ENCODE peak calls at places on chromosomes 5 and 9, in five cellular contexts. U, G, B, J and C are unnamed samples.

GRCh38 chr5:147901555-147901954 is 4.8 kb downstream of the C5orf46 start:
- DNase-seq in U (no peak), G (no peak), B (peak), J (no peak), C (no peak)

GRCh38 chr5:32462618-32463017 is 18.1 kb upstream of the ZFR start:
- DNase-seq in U (no peak), G (no peak), B (peak), J (no peak), C (no peak)

GRCh38 chr9:81717747-81718077 is 28.4 kb upstream of the TLE1 start:
- DNase-seq in U (no peak), G (no peak), B (peak), J (no peak), C (no peak)

GRCh38 chr9:33143241-33143642 is 23.9 kb downstream of the B4GALT1 start:
- DNase-seq in U (peak), G (no peak), B (no peak), J (no peak), C (no peak)

GRCh38 chr5:165325201-165325600 is 1819.8 kb downstream of the MAT2B start:
- DNase-seq in U (no peak), G (no peak), B (peak), J (no peak), C (no peak)

GRCh38 chr5:68722357-68722756 is 371.5 kb upstream of the SLC30A5 start:
- DNase-seq in U (no peak), G (no peak), B (no peak), J (no peak), C (no peak)

GRCh38 chr5:41193462-41194166 is 19.7 kb downstream of the C6 start:
- DNase-seq in U (peak), G (peak), B (peak), J (no peak), C (no peak)

GRCh38 chr9:20984471-20984870 is 47.0 kb downstream of the HACD4 start:
- DNase-seq in U (no peak), G (no peak), B (no peak), J (no peak), C (no peak)

GRCh38 chr5:176575066-176575465 is 25.9 kb downstream of the CDHR2 start:
- DNase-seq in U (no peak), G (no peak), B (no peak), J (no peak), C (no peak)

GRCh38 chr9:114233806-114234205 is 78.5 kb downstream of the COL27A1 start:
- DNase-seq in U (no peak), G (peak), B (no peak), J (no peak), C (no peak)

GRCh38 chr9:116234091-116234490 is 80.5 kb downstream of the PAPPA start:
- DNase-seq in U (no peak), G (peak), B (peak), J (no peak), C (no peak)

GRCh38 chr9:33288235-33288634 is 2.1 kb upstream of the NFX1 start:
- DNase-seq in U (no peak), G (no peak), B (no peak), J (no peak), C (no peak)

GRCh38 chr5:145827275-145827674 is 7.9 kb downstream of the PRELID2 start:
- DNase-seq in U (no peak), G (no peak), B (no peak), J (no peak), C (no peak)

GRCh38 chr5:126002222-126002897 is 420.8 kb upstream of the GRAMD2B start:
- DNase-seq in U (no peak), G (peak), B (no peak), J (no peak), C (no peak)

GRCh38 chr5:61625682-61626620 is 293.9 kb downstream of the ZSWIM6 start:
- DNase-seq in U (peak), G (peak), B (no peak), J (peak), C (peak)

GRCh38 chr9:126423709-126424185 is 97.1 kb downstream of the MVB12B start:
- DNase-seq in U (no peak), G (no peak), B (no peak), J (no peak), C (no peak)

GRCh38 chr5:68074048-68074632 is 141.4 kb upstream of the PIK3R1 start:
- DNase-seq in U (no peak), G (peak), B (no peak), J (no peak), C (no peak)

GRCh38 chr5:144087576-144087975 is 82.9 kb downstream of the YIPF5 start:
- DNase-seq in U (no peak), G (no peak), B (no peak), J (no peak), C (no peak)

GRCh38 chr9:7907636-7908195 is 108.1 kb upstream of the DMAC1 start:
- DNase-seq in U (no peak), G (no peak), B (no peak), J (no peak), C (no peak)

GRCh38 chr9:36559036-36559695 is 13.5 kb upstream of the MELK start:
- DNase-seq in U (no peak), G (no peak), B (no peak), J (no peak), C (no peak)

GRCh38 chr5:135979510-135979909 is 24.7 kb upstream of the LECT2 start:
- DNase-seq in U (no peak), G (no peak), B (no peak), J (no peak), C (no peak)

GRCh38 chr5:135976216-135976615 is 21.4 kb upstream of the LECT2 start:
- DNase-seq in U (no peak), G (no peak), B (no peak), J (no peak), C (no peak)

GRCh38 chr5:135978212-135978631 is 23.4 kb upstream of the LECT2 start:
- DNase-seq in U (no peak), G (no peak), B (no peak), J (no peak), C (no peak)

GRCh38 chr5:135978993-135979392 is 24.2 kb upstream of the LECT2 start:
- DNase-seq in U (no peak), G (no peak), B (no peak), J (no peak), C (no peak)

DNA sequence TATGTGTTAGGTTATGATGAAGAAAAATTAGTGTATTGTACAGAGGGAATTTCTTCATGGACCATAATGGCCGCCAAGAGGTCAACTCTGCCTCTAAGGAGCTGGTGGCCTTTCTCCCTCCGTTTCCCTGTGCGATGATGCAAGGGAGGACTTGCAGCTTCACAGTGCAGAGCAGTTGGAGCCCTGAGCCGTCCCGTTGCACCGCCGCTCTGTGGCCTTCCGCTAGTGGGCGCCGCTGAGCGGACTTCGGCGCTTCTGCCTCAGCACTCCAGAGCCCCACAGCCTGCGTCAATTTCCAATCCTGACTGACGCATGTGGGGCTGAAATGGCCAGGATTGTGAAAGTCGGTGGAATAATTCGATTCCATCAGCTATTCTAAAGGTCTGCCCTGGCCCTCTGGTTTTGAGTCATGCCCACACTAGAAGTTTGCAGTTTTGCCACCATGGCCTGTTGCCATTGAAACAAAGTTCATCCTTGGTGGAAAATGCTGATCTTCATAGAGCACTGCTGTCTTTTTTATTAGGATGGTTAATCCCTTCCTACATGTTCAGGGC is 22.7 kb upstream of the LECT2 start:
- DNase-seq in U (peak), G (no peak), B (no peak), J (peak), C (no peak)
- H3K27ac ChIP-seq in U (no peak), G (no peak), B (no peak), J (no peak), C (no peak)

GRCh38 chr9:6641561-6641960 is 4.0 kb downstream of the GLDC start:
- DNase-seq in U (no peak), G (no peak), B (no peak), J (no peak), C (no peak)

GRCh38 chr9:6644346-6645152 is 980 bp downstream of the GLDC start:
- DNase-seq in U (no peak), G (no peak), B (no peak), J (no peak), C (no peak)

GRCh38 chr9:6645153-6646027 is at the start of gene GLDC:
- DNase-seq in U (peak), G (no peak), B (peak), J (peak), C (peak)

GRCh38 chr9:6641961-6642360 is 3.6 kb downstream of the GLDC start:
- DNase-seq in U (no peak), G (no peak), B (no peak), J (no peak), C (no peak)

GRCh38 chr9:6646028-6646636 is 603 bp upstream of the GLDC start:
- DNase-seq in U (no peak), G (no peak), B (peak), J (no peak), C (no peak)
- H3K4me3 ChIP-seq in U (peak), G (peak), B (peak), J (peak), C (peak)

DNA sequence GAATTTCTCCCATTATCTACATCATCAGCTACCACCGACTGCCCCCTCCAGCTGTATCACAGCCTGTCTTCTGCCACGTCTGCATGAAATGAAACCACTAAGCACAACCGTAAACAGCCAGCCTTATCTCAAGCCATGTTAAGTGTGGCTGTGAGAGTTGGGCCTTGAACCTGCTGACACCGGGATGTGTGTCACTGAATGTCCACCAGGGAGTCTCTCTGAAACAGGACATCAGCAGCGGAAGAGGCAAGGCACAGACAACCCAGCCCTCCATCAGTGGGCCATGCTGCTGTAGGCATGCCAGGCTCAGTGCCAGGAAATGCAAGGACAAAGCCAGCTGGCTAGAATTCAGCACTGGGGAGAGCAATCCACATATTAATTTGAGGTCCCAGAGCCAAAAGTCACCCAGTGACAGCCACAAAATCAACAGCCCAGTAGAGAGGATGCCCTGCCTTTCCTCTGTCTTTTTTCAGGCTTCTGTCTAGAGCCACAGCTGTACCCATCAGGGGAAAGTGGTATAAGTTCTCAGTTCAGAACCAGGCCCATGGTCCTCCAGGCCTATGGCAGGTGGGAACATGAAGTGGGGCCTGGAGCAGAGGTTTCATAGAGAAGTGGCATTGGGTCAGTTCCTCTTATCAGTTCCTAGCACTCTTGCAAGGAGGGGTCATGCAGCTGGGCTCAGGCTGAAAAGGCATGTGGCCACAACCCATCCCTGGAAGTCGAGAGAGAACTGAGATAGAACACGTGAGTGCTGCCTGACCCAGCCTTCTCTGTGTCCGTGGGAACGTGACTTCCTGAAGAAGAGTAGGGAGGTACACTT is 199.5 kb downstream of the ESM1 start:
- DNase-seq in U (peak), G (no peak), B (peak), J (no peak), C (no peak)
- H3K27ac ChIP-seq in U (no peak), G (no peak), B (no peak), J (no peak), C (no peak)

GRCh38 chr9:16701347-16701746 is 169.1 kb downstream of the BNC2 start:
- DNase-seq in U (no peak), G (no peak), B (peak), J (no peak), C (no peak)

GRCh38 chr9:16705121-16705604 is 165.3 kb downstream of the BNC2 start:
- DNase-seq in U (peak), G (peak), B (peak), J (no peak), C (no peak)

GRCh38 chr9:16704489-16705111 is 165.9 kb downstream of the BNC2 start:
- DNase-seq in U (no peak), G (peak), B (no peak), J (no peak), C (no peak)

GRCh38 chr9:16708638-16709435 is 161.6 kb downstream of the BNC2 start:
- DNase-seq in U (no peak), G (no peak), B (no peak), J (no peak), C (no peak)

GRCh38 chr9:16704096-16704488 is 166.4 kb downstream of the BNC2 start:
- DNase-seq in U (no peak), G (no peak), B (no peak), J (no peak), C (no peak)
- H3K4me3 ChIP-seq in U (peak), G (peak), B (peak), J (no peak), C (no peak)

GRCh38 chr5:161420526-161420925 is 126.0 kb downstream of the GABRB2 start:
- DNase-seq in U (no peak), G (no peak), B (no peak), J (no peak), C (no peak)

DNA sequence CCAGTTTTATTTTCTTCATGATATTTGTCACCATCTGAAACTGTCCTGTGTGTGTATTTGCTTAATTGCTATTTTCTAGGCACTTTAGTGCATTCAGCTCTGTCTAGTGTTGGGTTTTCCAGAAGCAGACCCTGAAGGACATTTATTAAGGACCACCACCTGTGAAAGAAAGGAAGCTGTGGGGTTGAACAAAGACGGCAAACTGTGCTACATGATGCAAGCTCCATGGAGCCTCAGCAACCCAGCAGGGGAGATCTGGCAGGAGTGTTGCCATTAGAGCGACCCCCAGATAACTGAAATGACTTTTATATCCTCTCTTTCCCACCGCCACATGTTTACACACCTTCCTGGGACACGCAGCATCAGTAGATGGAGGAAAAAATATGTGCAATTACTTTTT is 125.5 kb downstream of the GABRB2 start:
- DNase-seq in U (no peak), G (no peak), B (no peak), J (no peak), C (no peak)
- H3K27ac ChIP-seq in U (no peak), G (no peak), B (no peak), J (no peak), C (no peak)

DNA sequence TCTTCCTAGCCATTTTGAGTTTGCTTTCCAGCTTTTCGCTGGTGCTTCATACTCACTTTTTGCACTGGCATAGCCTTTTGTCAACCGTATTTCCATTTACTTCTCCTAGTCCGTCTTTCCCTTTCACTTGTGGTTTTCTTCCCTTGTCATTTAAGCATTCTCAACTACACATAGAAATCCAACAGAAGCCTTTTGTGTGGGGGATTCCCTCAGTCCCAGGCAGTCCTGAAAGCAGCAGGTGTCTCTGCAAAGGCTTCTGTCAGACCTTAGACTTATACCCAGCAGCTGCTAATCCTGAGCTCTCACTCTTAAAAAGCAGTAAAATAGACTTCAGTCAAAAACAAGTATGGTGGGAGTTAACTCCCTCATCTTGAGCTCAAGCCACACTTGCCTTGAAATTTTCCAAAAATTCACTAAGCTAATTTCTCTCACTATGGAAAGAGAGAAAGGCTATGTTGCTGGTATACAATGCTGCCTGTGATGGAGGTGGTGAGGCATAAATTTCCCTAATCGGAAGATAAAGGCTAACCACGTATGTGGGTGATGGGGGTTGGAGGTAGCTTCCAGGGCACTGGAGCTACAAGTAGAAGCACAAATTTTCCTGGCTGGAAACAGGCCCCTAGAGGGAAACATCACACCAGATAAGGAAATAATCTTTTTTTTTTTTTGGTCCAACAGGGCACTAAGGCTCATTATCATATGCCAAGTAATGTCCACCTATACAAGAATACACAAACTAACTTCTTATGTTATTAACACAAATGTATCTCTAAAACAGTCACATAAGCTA is 34.8 kb upstream of the IFNK start:
- DNase-seq in U (no peak), G (no peak), B (no peak), J (no peak), C (no peak)
- H3K4me3 ChIP-seq in U (no peak), G (no peak), B (no peak), J (no peak), C (no peak)

GRCh38 chr5:174337276-174338203 is 292.0 kb downstream of the NSG2 start:
- DNase-seq in U (no peak), G (no peak), B (no peak), J (no peak), C (no peak)
- H3K27ac ChIP-seq in U (no peak), G (no peak), B (no peak), J (no peak), C (no peak)